ENCODE peak calls at places on chromosomes 1 and 21, in seven cellular contexts. U is pulmonary artery endothelial cell; P is nucleus accumbens; K is AG09319; S is RPMI7951; O is CD4-positive, alpha-beta memory T cell; Z is effector memory CD8-positive, alpha-beta T cell. Y is an unnamed sample.

GRCh38 chr21:15552914-15553491 is 176.8 kb upstream of the USP25 start:
- DNase-seq in U (no peak), P (no peak), K (no peak), S (no peak), O (peak; percentile 36), Z (no peak), Y (no peak)

GRCh38 chr1:159208460-159208825 is 3.8 kb downstream of the ACKR1 start:
- DNase-seq in U (no peak), P (no peak), K (no peak), S (no peak), O (no peak), Z (no peak), Y (no peak)

GRCh38 chr1:171081220-171081993 is 9.3 kb upstream of the FMO3 start:
- DNase-seq in U (no peak), P (no peak), K (peak; percentile 40), S (peak; percentile 38), O (no peak), Z (no peak), Y (no peak)

GRCh38 chr1:234893725-234894630 is 234.7 kb downstream of the TOMM20 start:
- DNase-seq in U (peak; percentile 91), P (no peak), K (no peak), S (peak; percentile 80), O (no peak), Z (no peak), Y (no peak)

GRCh38 chr1:32307313-32307712 is 15.4 kb downstream of the HDAC1 start:
- DNase-seq in U (no peak), P (no peak), K (no peak), S (no peak), O (no peak), Z (no peak), Y (no peak)

GRCh38 chr1:13605159-13605558 is 21.5 kb downstream of the PDPN start:
- DNase-seq in U (no peak), P (no peak), K (peak; percentile 15), S (peak; percentile 58), O (no peak), Z (no peak), Y (no peak)

GRCh38 chr1:207283421-207283820 is 38.1 kb upstream of the CD55 start:
- DNase-seq in U (no peak), P (no peak), K (no peak), S (no peak), O (no peak), Z (no peak), Y (no peak)

GRCh38 chr21:33950425-33951079 is 34.9 kb upstream of the ATP5PO start:
- DNase-seq in U (no peak), P (no peak), K (no peak), S (no peak), O (no peak), Z (no peak), Y (no peak)

GRCh38 chr1:113928129-113928949 is 785 bp upstream of the HIPK1 start:
- DNase-seq in U (no peak), P (no peak), K (no peak), S (peak; percentile 5), O (no peak), Z (no peak), Y (peak; percentile 26)

GRCh38 chr1:30085814-30086770 is 637.3 kb downstream of the MATN1 start:
- DNase-seq in U (no peak), P (peak; percentile 10), K (no peak), S (peak; percentile 52), O (peak; percentile 10), Z (peak; percentile 39), Y (peak; percentile 12)

GRCh38 chr21:32520885-32521735 is 64.2 kb downstream of the TCP10L start:
- DNase-seq in U (peak; percentile 97), P (peak; percentile 30), K (peak; percentile 86), S (peak; percentile 94), O (no peak), Z (no peak), Y (peak; percentile 57)

GRCh38 chr1:116115476-116115875 is 4.3 kb downstream of the MAB21L3 start:
- DNase-seq in U (no peak), P (no peak), K (peak; percentile 84), S (peak; percentile 41), O (no peak), Z (no peak), Y (no peak)

GRCh38 chr1:161473363-161473762 is 31.9 kb upstream of the FCGR2A start:
- DNase-seq in U (no peak), P (no peak), K (no peak), S (peak; percentile 31), O (no peak), Z (no peak), Y (no peak)

GRCh38 chr1:246068619-246069509 is 438.2 kb downstream of the SMYD3 start:
- DNase-seq in U (no peak), P (no peak), K (no peak), S (no peak), O (no peak), Z (no peak), Y (no peak)

GRCh38 chr1:221839794-221840395 is 98.0 kb upstream of the DUSP10 start:
- DNase-seq in U (peak; percentile 47), P (no peak), K (no peak), S (peak; percentile 100), O (peak; percentile 20), Z (peak; percentile 73), Y (no peak)

GRCh38 chr1:243620096-243620495 is 229.9 kb downstream of the AKT3 start:
- DNase-seq in U (no peak), P (no peak), K (no peak), S (no peak), O (no peak), Z (no peak), Y (no peak)

GRCh38 chr1:18606443-18607288 is 24.0 kb upstream of the PAX7 start:
- DNase-seq in U (no peak), P (no peak), K (no peak), S (no peak), O (no peak), Z (no peak), Y (no peak)

GRCh38 chr1:16980473-16981268 is at the start of gene MFAP2:
- DNase-seq in U (no peak), P (no peak), K (no peak), S (peak; percentile 65), O (no peak), Z (no peak), Y (no peak)

GRCh38 chr21:15592271-15592860 is 137.4 kb upstream of the USP25 start:
- DNase-seq in U (no peak), P (no peak), K (no peak), S (peak; percentile 27), O (peak; percentile 33), Z (peak; percentile 8), Y (peak; percentile 11)

GRCh38 chr1:17251699-17252376 is 2.9 kb downstream of the PADI3 start:
- DNase-seq in U (no peak), P (no peak), K (no peak), S (peak; percentile 96), O (no peak), Z (no peak), Y (no peak)

GRCh38 chr1:62954758-62955157 is 170.8 kb downstream of the ATG4C start:
- DNase-seq in U (no peak), P (no peak), K (no peak), S (peak; percentile 10), O (no peak), Z (no peak), Y (no peak)

GRCh38 chr1:233759665-233760064 is 144.8 kb upstream of the SLC35F3 start:
- DNase-seq in U (no peak), P (no peak), K (no peak), S (no peak), O (no peak), Z (no peak), Y (no peak)

GRCh38 chr1:44276006-44276405 is 62.7 kb downstream of the DMAP1 start:
- DNase-seq in U (no peak), P (no peak), K (no peak), S (peak; percentile 11), O (no peak), Z (no peak), Y (no peak)

GRCh38 chr1:4650486-4650885 is 3.9 kb upstream of the AJAP1 start:
- DNase-seq in U (no peak), P (no peak), K (no peak), S (peak; percentile 96), O (no peak), Z (no peak), Y (no peak)

GRCh38 chr1:37137018-37137417 is 102.7 kb upstream of the GRIK3 start:
- DNase-seq in U (no peak), P (no peak), K (no peak), S (no peak), O (no peak), Z (no peak), Y (no peak)

GRCh38 chr1:198465201-198466144 is 75.0 kb downstream of the ATP6V1G3 start:
- DNase-seq in U (no peak), P (no peak), K (peak; percentile 41), S (peak; percentile 59), O (peak; percentile 36), Z (no peak), Y (peak; percentile 9)

GRCh38 chr1:18101508-18101907 is 6.1 kb upstream of the IGSF21 start:
- DNase-seq in U (no peak), P (no peak), K (no peak), S (no peak), O (no peak), Z (no peak), Y (no peak)

GRCh38 chr1:153459655-153460054 is 796 bp downstream of the S100A7 start:
- DNase-seq in U (no peak), P (no peak), K (no peak), S (no peak), O (no peak), Z (no peak), Y (no peak)

GRCh38 chr21:32302560-32302959 is 3.9 kb downstream of the MRAP start:
- DNase-seq in U (no peak), P (no peak), K (no peak), S (no peak), O (no peak), Z (no peak), Y (no peak)

GRCh38 chr1:160454371-160455152 is 54.2 kb downstream of the VANGL2 start:
- DNase-seq in U (no peak), P (no peak), K (no peak), S (no peak), O (no peak), Z (no peak), Y (no peak)

GRCh38 chr1:59707216-59707615 is 107.5 kb upstream of the HOOK1 start:
- DNase-seq in U (peak; percentile 54), P (no peak), K (peak; percentile 83), S (peak; percentile 95), O (no peak), Z (no peak), Y (no peak)

GRCh38 chr1:76503100-76503499 is 364.2 kb upstream of the ST6GALNAC5 start:
- DNase-seq in U (no peak), P (no peak), K (no peak), S (no peak), O (no peak), Z (no peak), Y (no peak)

GRCh38 chr21:39430457-39430856 is 15.1 kb downstream of the LCA5L start:
- DNase-seq in U (no peak), P (no peak), K (no peak), S (no peak), O (no peak), Z (no peak), Y (no peak)